ENCODE peak calls at places on chromosomes 13 and 19, in ten cellular contexts. X, Z, Y, K, N, L, F, I, B and M are unnamed samples.

GRCh38 chr13:95382411-95382810 is 81.2 kb upstream of the ABCC4 start:
- DNase-seq in I (no peak), Y (no peak), N (no peak), K (no peak), B (no peak), Z (no peak), F (peak), X (no peak), L (no peak), M (no peak)

GRCh38 chr19:55166530-55167268 is at the start of gene DNAAF3:
- DNase-seq in Y (peak), X (peak), N (peak), I (peak), Z (peak), B (peak), F (peak), L (peak), K (peak), M (peak)

GRCh38 chr13:112069063-112069726 is 2.2 kb downstream of the SOX1 start:
- DNase-seq in I (no peak), X (no peak), B (no peak), Y (peak), L (no peak), K (peak), N (no peak), F (no peak), Z (no peak), M (no peak)

GRCh38 chr13:49996166-49996915 is 501 bp upstream of the TRIM13 start:
- DNase-seq in I (peak), K (peak), X (peak), F (peak), B (peak), Y (peak), N (peak), L (peak), Z (peak), M (peak)

GRCh38 chr19:23439623-23440022 is 44.4 kb upstream of the ZNF91 start:
- DNase-seq in N (no peak), K (no peak), F (no peak), I (no peak), Z (no peak), B (no peak), L (no peak), Y (no peak), X (no peak), M (no peak)

GRCh38 chr19:3381701-3382372 is 15.5 kb downstream of the NFIC start:
- DNase-seq in Z (no peak), Y (no peak), N (no peak), B (no peak), L (no peak), X (no peak), F (no peak), I (no peak), K (no peak), M (no peak)

GRCh38 chr19:6802336-6803035 is 30.0 kb downstream of the VAV1 start:
- DNase-seq in X (peak), L (peak), N (no peak), B (no peak), I (peak), K (no peak), Z (no peak), Y (no peak), F (no peak), M (no peak)

GRCh38 chr13:98220188-98220765 is 43.2 kb upstream of the RNF113B start:
- DNase-seq in I (no peak), K (no peak), Z (no peak), N (peak), Y (no peak), L (no peak), F (no peak), B (no peak), X (no peak), M (no peak)

GRCh38 chr13:23609414-23610186 is 39.4 kb downstream of the TNFRSF19 start:
- DNase-seq in I (no peak), F (peak), Z (peak), Y (no peak), B (peak), N (peak), L (no peak), K (no peak), X (no peak), M (peak)

GRCh38 chr19:40713939-40714338 is 2.7 kb downstream of the COQ8B start:
- DNase-seq in Y (no peak), K (no peak), B (no peak), N (no peak), L (no peak), Z (no peak), F (no peak), X (no peak), I (no peak), M (no peak)

GRCh38 chr19:16795042-16795441 is 34.2 kb upstream of the SIN3B start:
- DNase-seq in X (no peak), L (no peak), N (no peak), B (no peak), K (no peak), Y (no peak), Z (no peak), I (no peak), F (no peak), M (no peak)

GRCh38 chr13:30113983-30114491 is 193.3 kb downstream of the KATNAL1 start:
- DNase-seq in L (no peak), B (no peak), I (no peak), X (no peak), K (no peak), N (peak), Y (no peak), Z (no peak), F (no peak), M (no peak)

GRCh38 chr13:41944229-41944628 is 16.7 kb downstream of the VWA8 start:
- DNase-seq in L (no peak), X (no peak), Y (no peak), N (no peak), F (peak), I (no peak), K (no peak), B (no peak), Z (no peak), M (no peak)

GRCh38 chr19:53808710-53809125 is 15.4 kb downstream of the NLRP12 start:
- DNase-seq in K (peak), F (peak), L (no peak), I (no peak), Z (peak), B (peak), N (peak), Y (no peak), X (no peak), M (peak)

GRCh38 chr19:14354445-14354844 is 26.8 kb upstream of the ADGRE5 start:
- DNase-seq in F (no peak), I (no peak), Z (no peak), L (no peak), K (no peak), X (no peak), Y (no peak), B (no peak), N (no peak), M (no peak)